ENCODE peak calls at places on chromosomes 7 and 10, in eight cellular contexts. O is cardiac fibroblast; V is body of pancreas; F is fibroblast of pulmonary artery; Q is lower lobe of right lung; J is CD8-positive, alpha-beta T cell; T is cardiac muscle cell; M is fibroblast of mammary gland. U is an unnamed sample.

GRCh38 chr7:34761627-34762026 is 103.6 kb downstream of the NPSR1 start:
- DNase-seq in O (peak), V (no peak), F (peak), Q (no peak), J (no peak), T (no peak), M (peak), U (no peak)

GRCh38 chr10:106504536-106504935 is 660.0 kb downstream of the SORCS1 start:
- DNase-seq in O (no peak), V (no peak), F (no peak), Q (no peak), J (no peak), T (no peak), M (no peak), U (no peak)

GRCh38 chr10:125064681-125065492 is 95.5 kb downstream of the CTBP2 start:
- DNase-seq in O (peak), V (no peak), F (peak), Q (no peak), J (no peak), T (no peak), M (peak), U (peak)

GRCh38 chr7:19871102-19871501 is 97.7 kb upstream of the TMEM196 start:
- DNase-seq in O (no peak), V (no peak), F (no peak), Q (no peak), J (no peak), T (no peak), M (no peak), U (no peak)

GRCh38 chr10:32348297-32349198 is 1.6 kb upstream of the EPC1 start:
- DNase-seq in O (no peak), V (no peak), F (no peak), Q (no peak), J (no peak), T (no peak), M (no peak), U (no peak)

GRCh38 chr7:151796091-151796870 is 80.6 kb downstream of the PRKAG2 start:
- DNase-seq in O (peak), V (no peak), F (no peak), Q (peak), J (no peak), T (no peak), M (peak), U (no peak)

GRCh38 chr7:97027427-97028234 is 3.0 kb upstream of the DLX5 start:
- DNase-seq in O (peak), V (peak), F (peak), Q (peak), J (peak), T (peak), M (peak), U (peak)

GRCh38 chr7:3825491-3825890 is 524.4 kb downstream of the SDK1 start:
- DNase-seq in O (no peak), V (no peak), F (no peak), Q (no peak), J (no peak), T (no peak), M (no peak), U (no peak)

GRCh38 chr10:104903433-104903832 is 262.3 kb downstream of the SORCS3 start:
- DNase-seq in O (peak), V (no peak), F (no peak), Q (no peak), J (no peak), T (no peak), M (peak), U (no peak)

GRCh38 chr10:49441488-49442476 is 45.9 kb upstream of the DRGX start:
- DNase-seq in O (no peak), V (no peak), F (no peak), Q (no peak), J (no peak), T (no peak), M (no peak), U (no peak)

GRCh38 chr10:103861501-103861900 is 6.1 kb upstream of the SH3PXD2A start:
- DNase-seq in O (peak), V (no peak), F (no peak), Q (no peak), J (no peak), T (no peak), M (peak), U (no peak)

DNA sequence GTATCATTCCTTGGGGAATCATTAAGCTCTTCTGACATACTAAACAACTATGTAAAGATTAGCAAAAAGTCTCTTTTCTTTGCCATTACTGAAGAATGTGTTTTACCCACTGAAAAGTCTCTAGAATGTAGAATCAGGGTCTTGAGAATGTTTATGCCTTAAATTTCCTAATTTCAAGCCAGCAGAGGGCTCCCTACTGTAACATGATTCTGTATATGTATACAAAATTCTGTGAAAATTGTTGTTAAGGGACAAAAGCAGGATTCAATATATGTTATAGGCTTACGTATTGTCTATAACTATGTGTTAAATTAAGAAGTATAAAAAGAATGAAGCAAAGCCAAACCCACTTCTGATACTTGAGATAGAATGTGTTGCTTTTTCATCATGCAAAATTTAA is 296.9 kb upstream of the DGKB start:
- DNase-seq in O (peak), V (no peak), F (peak), Q (no peak), J (no peak), T (no peak), M (peak), U (no peak)
- TF ChIP-seq CTCF in O (peak), V (no peak), F (peak), Q (no peak), J (no peak), T (peak), M (peak), U (peak)

GRCh38 chr10:21726601-21727295 is 192.7 kb downstream of the MLLT10 start:
- DNase-seq in O (no peak), V (no peak), F (no peak), Q (no peak), J (no peak), T (no peak), M (peak), U (no peak)
- H3K4me3 ChIP-seq in O (no peak), V (no peak), F (no peak), Q (no peak), J (no peak), T (peak), M (no peak), U (no peak)

GRCh38 chr10:78231930-78232329 is 198.3 kb downstream of the RPS24 start:
- DNase-seq in O (peak), V (peak), F (peak), Q (no peak), J (no peak), T (peak), M (peak), U (no peak)
- TF ChIP-seq CTCF in O (peak), V (peak), F (peak), Q (no peak), J (no peak), T (peak), M (peak), U (no peak)

GRCh38 chr10:67011981-67012380 is 86.1 kb downstream of the LRRTM3 start:
- DNase-seq in O (peak), V (no peak), F (no peak), Q (no peak), J (no peak), T (no peak), M (no peak), U (no peak)

GRCh38 chr10:67017218-67017617 is 91.4 kb downstream of the LRRTM3 start:
- DNase-seq in O (no peak), V (no peak), F (no peak), Q (no peak), J (no peak), T (no peak), M (no peak), U (no peak)

GRCh38 chr10:67011480-67011879 is 85.6 kb downstream of the LRRTM3 start:
- DNase-seq in O (no peak), V (no peak), F (no peak), Q (no peak), J (no peak), T (no peak), M (no peak), U (no peak)

DNA sequence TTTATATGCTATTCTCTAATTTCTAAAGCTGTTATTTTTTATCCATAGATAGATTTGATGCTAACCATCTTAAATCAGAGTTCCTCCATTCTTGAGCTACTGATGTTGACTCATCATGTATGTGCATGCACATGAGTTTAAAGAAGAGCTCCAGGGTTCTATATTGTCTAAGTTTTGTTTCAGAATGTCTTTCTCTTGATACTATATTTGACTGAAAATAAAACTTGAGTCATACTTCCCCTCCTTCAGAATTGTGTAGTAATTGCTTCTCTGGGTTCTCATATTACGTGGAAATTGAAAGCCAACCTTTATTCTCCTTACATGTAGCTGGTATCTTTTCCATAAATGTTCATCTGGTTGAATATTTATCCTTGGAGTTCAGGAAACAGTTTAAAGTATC is 89.4 kb downstream of the LRRTM3 start:
- DNase-seq in O (peak), V (no peak), F (peak), Q (no peak), J (no peak), T (no peak), M (no peak), U (no peak)
- H3K4me3 ChIP-seq in O (no peak), V (no peak), F (no peak), Q (no peak), J (no peak), T (no peak), M (no peak), U (no peak)

GRCh38 chr10:36499696-36500095 is 625.7 kb upstream of the ANKRD30A start:
- DNase-seq in O (no peak), V (no peak), F (no peak), Q (no peak), J (no peak), T (no peak), M (peak), U (no peak)

GRCh38 chr10:36506696-36507477 is 618.5 kb upstream of the ANKRD30A start:
- DNase-seq in O (no peak), V (no peak), F (no peak), Q (no peak), J (no peak), T (no peak), M (no peak), U (no peak)

DNA sequence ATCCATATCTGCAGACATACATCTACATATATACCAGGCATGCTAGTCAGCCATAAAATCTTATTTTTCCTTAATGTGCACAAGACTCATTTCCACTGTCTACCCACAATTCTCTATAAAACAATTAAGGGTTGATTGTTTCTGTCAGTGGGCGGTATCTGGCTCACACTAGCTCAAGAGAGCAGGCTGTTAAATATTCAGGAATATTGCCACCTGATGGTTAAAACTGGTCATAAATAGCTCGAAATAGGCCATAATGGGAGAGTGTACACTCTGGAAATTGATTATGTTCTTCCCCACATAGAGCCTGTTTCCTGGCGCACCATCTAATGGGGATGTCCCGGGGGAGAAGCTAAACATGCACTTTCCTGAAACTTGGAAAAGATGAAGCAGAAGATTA is 620.6 kb upstream of the ANKRD30A start:
- DNase-seq in O (peak), V (no peak), F (peak), Q (no peak), J (no peak), T (no peak), M (peak), U (no peak)
- TF ChIP-seq CTCF in O (peak), V (no peak), F (no peak), Q (no peak), J (no peak), T (peak), M (peak), U (no peak)

GRCh38 chr10:119656760-119657159 is 5.6 kb downstream of the BAG3 start:
- DNase-seq in O (no peak), V (no peak), F (no peak), Q (no peak), J (no peak), T (no peak), M (no peak), U (no peak)

GRCh38 chr10:119654540-119654939 is 3.4 kb downstream of the BAG3 start:
- DNase-seq in O (no peak), V (no peak), F (no peak), Q (peak), J (no peak), T (no peak), M (no peak), U (no peak)

GRCh38 chr10:119657725-119658124 is 6.5 kb downstream of the BAG3 start:
- DNase-seq in O (no peak), V (no peak), F (no peak), Q (no peak), J (no peak), T (no peak), M (peak), U (no peak)

GRCh38 chr10:119653209-119653608 is 2.0 kb downstream of the BAG3 start:
- DNase-seq in O (no peak), V (no peak), F (no peak), Q (no peak), J (no peak), T (no peak), M (no peak), U (no peak)

DNA sequence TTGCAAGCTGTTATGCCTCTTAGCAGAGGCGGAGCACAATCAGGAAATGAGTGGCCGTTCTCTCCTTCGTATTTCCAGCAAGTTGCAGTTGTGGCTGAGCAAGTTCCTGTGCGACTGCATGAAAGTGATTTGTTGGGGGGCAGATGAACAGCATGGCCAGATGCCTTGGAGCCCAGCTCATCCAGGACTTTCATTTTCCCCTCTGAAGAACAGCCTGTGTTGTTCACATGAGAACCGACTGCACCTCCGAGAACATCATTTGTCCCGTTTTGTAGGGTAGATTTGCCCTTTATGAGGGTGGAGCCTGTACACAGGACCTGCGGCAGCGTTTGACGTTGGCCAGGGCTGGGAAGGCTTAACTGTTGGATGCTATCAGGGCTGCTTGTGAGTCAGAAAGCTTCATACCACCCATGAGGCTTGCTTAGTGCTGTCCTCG is 4.4 kb downstream of the BAG3 start:
- DNase-seq in O (peak), V (no peak), F (peak), Q (no peak), J (no peak), T (no peak), M (peak), U (no peak)
- H3K4me3 ChIP-seq in O (peak), V (no peak), F (peak), Q (peak), J (peak), T (no peak), M (peak), U (no peak)

GRCh38 chr7:66725843-66726242 is 14.7 kb upstream of the RABGEF1 start:
- DNase-seq in O (no peak), V (no peak), F (no peak), Q (no peak), J (no peak), T (no peak), M (no peak), U (no peak)

GRCh38 chr7:66720571-66720970 is 20.0 kb upstream of the RABGEF1 start:
- DNase-seq in O (no peak), V (no peak), F (no peak), Q (no peak), J (no peak), T (no peak), M (no peak), U (no peak)
- TF ChIP-seq CTCF in O (no peak), V (no peak), F (no peak), Q (no peak), J (no peak), T (no peak), M (no peak), U (no peak)

GRCh38 chr7:30683839-30684238 is 1.6 kb upstream of the CRHR2 start:
- DNase-seq in O (no peak), V (no peak), F (no peak), Q (no peak), J (no peak), T (no peak), M (no peak), U (no peak)

GRCh38 chr7:30683306-30683705 is 1.1 kb upstream of the CRHR2 start:
- DNase-seq in O (no peak), V (no peak), F (no peak), Q (no peak), J (no peak), T (no peak), M (no peak), U (no peak)

GRCh38 chr7:30682131-30683083 is at the start of gene CRHR2:
- DNase-seq in O (no peak), V (no peak), F (no peak), Q (no peak), J (no peak), T (peak), M (no peak), U (no peak)

GRCh38 chr7:30679664-30680063 is 2.6 kb downstream of the CRHR2 start:
- DNase-seq in O (no peak), V (no peak), F (no peak), Q (no peak), J (no peak), T (no peak), M (no peak), U (peak)

DNA sequence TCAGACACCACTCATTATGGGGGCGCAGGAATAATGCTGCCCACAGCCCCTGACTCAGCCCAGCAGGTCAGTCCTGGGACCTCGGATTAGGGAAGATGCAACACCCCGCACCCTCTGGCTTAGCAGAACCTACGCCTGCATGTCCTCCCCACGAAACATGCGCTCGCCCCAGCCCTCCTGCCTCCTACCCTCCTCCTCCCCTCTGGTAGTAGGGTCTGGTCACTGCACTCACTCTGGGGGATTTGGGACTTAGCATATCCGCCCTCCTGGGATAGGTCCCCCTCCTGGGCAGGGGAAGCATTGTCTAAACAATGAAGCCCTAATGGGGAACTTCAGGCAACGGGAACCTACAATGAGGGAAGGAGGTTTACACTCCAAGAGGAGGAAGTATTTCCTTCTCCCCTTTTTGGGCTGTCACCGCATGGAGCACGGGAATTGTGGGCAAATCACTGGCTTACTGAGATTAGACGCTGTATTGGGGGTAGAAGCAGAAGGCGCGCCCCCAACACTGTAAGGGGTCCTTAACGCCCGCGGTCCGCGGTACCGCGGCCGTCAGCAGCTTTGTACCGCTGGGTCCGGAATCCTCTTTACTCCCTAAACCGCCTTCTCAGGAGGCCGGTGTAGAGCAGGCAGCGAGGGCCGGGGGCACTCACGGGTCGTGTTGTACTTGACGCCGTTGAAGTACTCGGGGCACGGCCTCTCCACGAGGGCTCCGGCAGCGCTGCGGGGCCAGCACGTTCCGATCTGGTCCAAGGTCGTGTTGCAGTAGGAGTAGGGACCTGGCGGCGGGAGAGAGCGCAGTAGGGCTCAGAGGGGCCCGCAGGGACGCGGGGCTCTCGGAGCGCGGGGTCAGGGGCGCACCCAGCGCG is 760 bp downstream of the CRHR2 start:
- DNase-seq in O (no peak), V (no peak), F (no peak), Q (peak), J (no peak), T (peak), M (no peak), U (no peak)
- H3K4me3 ChIP-seq in O (no peak), V (peak), F (no peak), Q (peak), J (peak), T (peak), M (no peak), U (no peak)